ENCODE peak calls at places on chromosomes 11 and 22, in six cellular contexts. One of them, this sample, is unnamed.

GRCh38 chr11:75326439-75326810 is 25.0 kb downstream of the ARRB1 start:
- DNase-seq in activated naive CD4-positive, alpha-beta T cell treated with anti-CD3 and anti-CD28 coated beads for 36 hours: no peak
- DNase-seq in KBM-7: no peak
- DNase-seq in stimulated activated CD4-positive, alpha-beta T cell treated with anti-CD3 and anti-CD28 coated beads, Interleukin-15, amount 100 ng/mL, for 24 hours: peak; percentile 50
- DNase-seq in dermis microvascular lymphatic vessel endothelial cell: no peak
- DNase-seq in neural crest cell: no peak
- DNase-seq in this sample: no peak

GRCh38 chr11:12182650-12183511 is 72.5 kb downstream of the MICAL2 start:
- DNase-seq in activated naive CD4-positive, alpha-beta T cell treated with anti-CD3 and anti-CD28 coated beads for 36 hours: no peak
- DNase-seq in KBM-7: peak; percentile 51
- DNase-seq in stimulated activated CD4-positive, alpha-beta T cell treated with anti-CD3 and anti-CD28 coated beads, Interleukin-15, amount 100 ng/mL, for 24 hours: no peak
- DNase-seq in dermis microvascular lymphatic vessel endothelial cell: peak; percentile 94
- DNase-seq in neural crest cell: no peak
- DNase-seq in this sample: no peak

GRCh38 chr11:19394525-19395016 is 153.8 kb upstream of the E2F8 start:
- DNase-seq in activated naive CD4-positive, alpha-beta T cell treated with anti-CD3 and anti-CD28 coated beads for 36 hours: peak; percentile 64
- DNase-seq in KBM-7: no peak
- DNase-seq in stimulated activated CD4-positive, alpha-beta T cell treated with anti-CD3 and anti-CD28 coated beads, Interleukin-15, amount 100 ng/mL, for 24 hours: no peak
- DNase-seq in dermis microvascular lymphatic vessel endothelial cell: no peak
- DNase-seq in neural crest cell: no peak
- DNase-seq in this sample: peak; percentile 7

GRCh38 chr11:76797341-76798201 is 14.4 kb downstream of the TSKU start:
- DNase-seq in activated naive CD4-positive, alpha-beta T cell treated with anti-CD3 and anti-CD28 coated beads for 36 hours: no peak
- DNase-seq in KBM-7: no peak
- DNase-seq in stimulated activated CD4-positive, alpha-beta T cell treated with anti-CD3 and anti-CD28 coated beads, Interleukin-15, amount 100 ng/mL, for 24 hours: no peak
- DNase-seq in dermis microvascular lymphatic vessel endothelial cell: no peak
- DNase-seq in neural crest cell: no peak
- DNase-seq in this sample: no peak

GRCh38 chr11:61657566-61657965 is 22.6 kb upstream of the DAGLA start:
- DNase-seq in activated naive CD4-positive, alpha-beta T cell treated with anti-CD3 and anti-CD28 coated beads for 36 hours: no peak
- DNase-seq in KBM-7: no peak
- DNase-seq in stimulated activated CD4-positive, alpha-beta T cell treated with anti-CD3 and anti-CD28 coated beads, Interleukin-15, amount 100 ng/mL, for 24 hours: no peak
- DNase-seq in dermis microvascular lymphatic vessel endothelial cell: peak; percentile 72
- DNase-seq in neural crest cell: no peak
- DNase-seq in this sample: no peak

GRCh38 chr11:19996591-19996990 is 163.7 kb downstream of the DBX1 start:
- DNase-seq in activated naive CD4-positive, alpha-beta T cell treated with anti-CD3 and anti-CD28 coated beads for 36 hours: no peak
- DNase-seq in KBM-7: no peak
- DNase-seq in stimulated activated CD4-positive, alpha-beta T cell treated with anti-CD3 and anti-CD28 coated beads, Interleukin-15, amount 100 ng/mL, for 24 hours: no peak
- DNase-seq in dermis microvascular lymphatic vessel endothelial cell: no peak
- DNase-seq in neural crest cell: no peak
- DNase-seq in this sample: no peak

GRCh38 chr11:70782401-70782913 is 384.1 kb downstream of the CTTN start:
- DNase-seq in activated naive CD4-positive, alpha-beta T cell treated with anti-CD3 and anti-CD28 coated beads for 36 hours: no peak
- DNase-seq in KBM-7: no peak
- DNase-seq in stimulated activated CD4-positive, alpha-beta T cell treated with anti-CD3 and anti-CD28 coated beads, Interleukin-15, amount 100 ng/mL, for 24 hours: no peak
- DNase-seq in dermis microvascular lymphatic vessel endothelial cell: no peak
- DNase-seq in neural crest cell: no peak
- DNase-seq in this sample: peak; percentile 7

GRCh38 chr11:7252683-7253213 is 1.0 kb downstream of the SYT9 start:
- DNase-seq in activated naive CD4-positive, alpha-beta T cell treated with anti-CD3 and anti-CD28 coated beads for 36 hours: no peak
- DNase-seq in KBM-7: no peak
- DNase-seq in stimulated activated CD4-positive, alpha-beta T cell treated with anti-CD3 and anti-CD28 coated beads, Interleukin-15, amount 100 ng/mL, for 24 hours: peak; percentile 3
- DNase-seq in dermis microvascular lymphatic vessel endothelial cell: no peak
- DNase-seq in neural crest cell: no peak
- DNase-seq in this sample: no peak

GRCh38 chr22:41075946-41076345 is 16.4 kb upstream of the EP300 start:
- DNase-seq in activated naive CD4-positive, alpha-beta T cell treated with anti-CD3 and anti-CD28 coated beads for 36 hours: no peak
- DNase-seq in KBM-7: no peak
- DNase-seq in stimulated activated CD4-positive, alpha-beta T cell treated with anti-CD3 and anti-CD28 coated beads, Interleukin-15, amount 100 ng/mL, for 24 hours: no peak
- DNase-seq in dermis microvascular lymphatic vessel endothelial cell: no peak
- DNase-seq in neural crest cell: no peak
- DNase-seq in this sample: no peak

GRCh38 chr11:65710424-65710823 is 1.6 kb upstream of the KAT5 start:
- DNase-seq in activated naive CD4-positive, alpha-beta T cell treated with anti-CD3 and anti-CD28 coated beads for 36 hours: no peak
- DNase-seq in KBM-7: no peak
- DNase-seq in stimulated activated CD4-positive, alpha-beta T cell treated with anti-CD3 and anti-CD28 coated beads, Interleukin-15, amount 100 ng/mL, for 24 hours: no peak
- DNase-seq in dermis microvascular lymphatic vessel endothelial cell: no peak
- DNase-seq in neural crest cell: no peak
- DNase-seq in this sample: no peak

GRCh38 chr11:12653729-12654128 is 20.5 kb upstream of the TEAD1 start:
- DNase-seq in activated naive CD4-positive, alpha-beta T cell treated with anti-CD3 and anti-CD28 coated beads for 36 hours: no peak
- DNase-seq in KBM-7: no peak
- DNase-seq in stimulated activated CD4-positive, alpha-beta T cell treated with anti-CD3 and anti-CD28 coated beads, Interleukin-15, amount 100 ng/mL, for 24 hours: no peak
- DNase-seq in dermis microvascular lymphatic vessel endothelial cell: no peak
- DNase-seq in neural crest cell: no peak
- DNase-seq in this sample: no peak

GRCh38 chr11:112637046-112637445 is 324.2 kb upstream of the NCAM1 start:
- DNase-seq in activated naive CD4-positive, alpha-beta T cell treated with anti-CD3 and anti-CD28 coated beads for 36 hours: no peak
- DNase-seq in KBM-7: no peak
- DNase-seq in stimulated activated CD4-positive, alpha-beta T cell treated with anti-CD3 and anti-CD28 coated beads, Interleukin-15, amount 100 ng/mL, for 24 hours: no peak
- DNase-seq in dermis microvascular lymphatic vessel endothelial cell: no peak
- DNase-seq in neural crest cell: no peak
- DNase-seq in this sample: no peak